ENCODE peak calls at places on chromosomes 5 and 9, in seven cellular contexts. R, V, P, H, Q, T and K are unnamed samples.

GRCh38 chr9:91065231-91066041 is 263.8 kb downstream of the SYK start:
- DNase-seq in V (no peak), P (no peak), T (no peak), Q (no peak), R (no peak), H (no peak), K (no peak)

GRCh38 chr9:16213781-16214515 is 656.5 kb downstream of the BNC2 start:
- DNase-seq in R (peak; percentile 89), V (no peak), P (peak; percentile 79), Q (peak; percentile 79), H (peak; percentile 25), T (no peak), K (peak; percentile 76)

GRCh38 chr5:175290379-175290778 is 153.6 kb downstream of the DRD1 start:
- DNase-seq in V (no peak), Q (no peak), P (no peak), H (no peak), T (no peak), R (no peak), K (no peak)

GRCh38 chr5:88675159-88675757 is 207.7 kb downstream of the MEF2C start:
- DNase-seq in P (no peak), T (peak; percentile 53), Q (no peak), R (no peak), H (no peak), V (no peak), K (no peak)

GRCh38 chr9:90891656-90892055 is 90.0 kb downstream of the SYK start:
- DNase-seq in Q (no peak), R (no peak), P (no peak), T (no peak), V (no peak), H (no peak), K (no peak)

GRCh38 chr5:78519198-78519941 is 129.2 kb downstream of the LHFPL2 start:
- DNase-seq in V (no peak), Q (no peak), H (no peak), P (no peak), T (no peak), R (no peak), K (peak; percentile 51)

GRCh38 chr5:77133061-77133758 is 46.1 kb upstream of the ZBED3 start:
- DNase-seq in H (peak; percentile 56), Q (peak; percentile 66), V (no peak), R (peak; percentile 92), T (no peak), P (peak; percentile 32), K (peak; percentile 100)

GRCh38 chr5:79636981-79637733 is 24.9 kb downstream of the TENT2 start:
- DNase-seq in H (no peak), P (no peak), V (no peak), Q (no peak), T (no peak), R (no peak), K (peak; percentile 3)

GRCh38 chr5:135058326-135058725 is 24.3 kb upstream of the PITX1 start:
- DNase-seq in T (no peak), R (no peak), P (no peak), V (no peak), Q (peak; percentile 32), H (no peak), K (no peak)

GRCh38 chr5:121962347-121962670 is 534 bp downstream of the SRFBP1 start:
- DNase-seq in R (no peak), Q (no peak), P (no peak), H (no peak), V (no peak), T (no peak), K (peak; percentile 17)

GRCh38 chr5:57895766-57896165 is 413.2 kb upstream of the ACTBL2 start:
- DNase-seq in H (no peak), R (peak; percentile 28), T (no peak), Q (no peak), P (no peak), V (no peak), K (no peak)

GRCh38 chr9:91245432-91246313 is 116.0 kb downstream of the AUH start:
- DNase-seq in Q (no peak), P (peak; percentile 44), H (peak; percentile 19), T (no peak), V (no peak), R (no peak), K (peak; percentile 80)

GRCh38 chr9:135884328-135885035 is 22.9 kb downstream of the CAMSAP1 start:
- DNase-seq in H (no peak), V (no peak), Q (no peak), T (no peak), P (peak; percentile 9), R (no peak), K (peak; percentile 35)

GRCh38 chr5:39424751-39425524 is at the start of gene DAB2:
- DNase-seq in T (no peak), Q (peak; percentile 95), V (peak; percentile 91), H (peak; percentile 92), R (peak; percentile 96), P (peak; percentile 73), K (peak; percentile 52)

GRCh38 chr5:160083012-160083436 is 36.2 kb downstream of the PWWP2A start:
- DNase-seq in H (peak; percentile 22), Q (no peak), V (no peak), P (no peak), T (no peak), R (peak; percentile 70), K (peak; percentile 63)

GRCh38 chr5:38375423-38375822 is 117.1 kb downstream of the EGFLAM start:
- DNase-seq in H (no peak), T (no peak), R (no peak), P (no peak), V (peak; percentile 36), Q (no peak), K (no peak)

GRCh38 chr5:31496891-31497290 is 35.0 kb downstream of the DROSHA start:
- DNase-seq in P (no peak), H (no peak), T (peak; percentile 37), Q (no peak), V (no peak), R (no peak), K (no peak)

GRCh38 chr9:34334337-34334824 is 5.0 kb downstream of the NUDT2 start:
- DNase-seq in H (no peak), R (no peak), T (no peak), P (no peak), Q (no peak), V (peak; percentile 42), K (no peak)

GRCh38 chr5:96199713-96200183 is 233.3 kb downstream of the PCSK1 start:
- DNase-seq in T (no peak), V (no peak), Q (no peak), H (no peak), R (no peak), P (no peak), K (no peak)

GRCh38 chr5:93092349-93093105 is 488.5 kb downstream of the NR2F1-AS1 start:
- DNase-seq in R (peak; percentile 45), V (no peak), H (no peak), T (no peak), P (no peak), Q (no peak), K (peak; percentile 35)

GRCh38 chr9:100590481-100590880 is 12.6 kb downstream of the CAVIN4 start:
- DNase-seq in V (no peak), T (no peak), Q (no peak), R (peak; percentile 48), P (no peak), H (no peak), K (no peak)

GRCh38 chr9:80501635-80502034 is 929.9 kb downstream of the TLE4 start:
- DNase-seq in H (no peak), Q (no peak), V (no peak), P (no peak), T (no peak), R (no peak), K (peak; percentile 39)

GRCh38 chr9:72526901-72527800 is 5.7 kb downstream of the TMC1 start:
- DNase-seq in T (no peak), P (peak; percentile 68), Q (peak; percentile 94), H (peak; percentile 94), R (peak; percentile 83), V (peak; percentile 74), K (peak; percentile 83)

GRCh38 chr9:95025213-95026170 is 292.0 kb downstream of the FANCC start:
- DNase-seq in T (peak; percentile 89), P (peak; percentile 72), R (peak; percentile 87), H (peak; percentile 37), Q (peak; percentile 94), V (peak; percentile 31), K (no peak)

GRCh38 chr5:55572011-55572410 is 37.2 kb upstream of the PLPP1 start:
- DNase-seq in H (no peak), R (no peak), Q (no peak), T (no peak), P (no peak), V (no peak), K (no peak)
- H3K4me3 ChIP-seq in H (no peak overlapping the region), R (no peak overlapping the region), Q (no peak overlapping the region), T (no peak overlapping the region), P (no peak overlapping the region), V (no peak overlapping the region), K (no peak overlapping the region)

GRCh38 chr5:139404484-139404840 is 573 bp upstream of the SPATA24 start:
- DNase-seq in R (no peak), V (no peak), Q (no peak), H (no peak), T (peak; percentile 58), P (no peak), K (no peak)

GRCh38 chr5:139401546-139401945 is 2.3 kb downstream of the SPATA24 start:
- DNase-seq in R (no peak), T (no peak), V (no peak), H (no peak), P (no peak), Q (peak; percentile 48), K (no peak)

GRCh38 chr5:139403787-139404483 is at the start of gene SPATA24:
- DNase-seq in Q (peak; percentile 99), H (peak; percentile 95), V (peak; percentile 99), P (peak; percentile 97), R (peak; percentile 88), T (peak; percentile 98), K (peak; percentile 87)

GRCh38 chr5:139403418-139403786 is 487 bp downstream of the SPATA24 start:
- DNase-seq in T (no peak), P (no peak), V (no peak), H (no peak), Q (no peak), R (no peak), K (no peak)

DNA sequence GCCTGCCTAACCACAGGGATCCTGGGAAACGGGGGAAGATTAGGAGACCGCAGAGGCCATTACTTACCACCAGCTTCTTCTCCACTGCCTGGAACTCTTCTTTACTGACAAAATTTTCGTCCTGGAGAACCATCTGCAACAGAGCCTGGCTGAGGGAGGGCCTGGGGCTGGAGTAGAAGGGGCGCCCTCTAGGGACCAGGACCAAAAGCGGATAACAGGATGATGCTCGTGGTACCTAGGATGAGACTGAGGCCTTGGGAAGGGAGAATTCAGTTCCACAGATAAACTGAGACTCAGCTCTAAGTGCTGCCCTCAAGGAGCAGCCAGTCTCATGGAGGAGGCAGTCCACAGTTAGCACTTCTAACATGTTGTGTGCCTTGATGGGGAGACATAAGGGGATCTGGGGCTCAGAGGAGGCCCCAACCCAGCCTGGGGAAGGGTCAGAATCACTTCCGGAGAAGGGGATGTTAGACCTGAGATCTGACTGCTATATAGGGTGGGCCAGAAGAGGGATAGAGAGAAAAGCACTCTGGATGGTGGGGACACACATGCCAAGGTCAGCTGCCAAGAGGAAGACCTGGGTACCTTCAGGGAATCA is 1.2 kb downstream of the SPATA24 start:
- DNase-seq in Q (peak; percentile 29), T (peak; percentile 50), V (peak; percentile 49), P (no peak), R (no peak), H (no peak), K (no peak)
- TF ChIP-seq CTCF in Q (no peak), T (peak; percentile 67), V (peak; percentile 63), P (no peak), R (peak; percentile 47), H (peak; percentile 62), K (peak; percentile 47)

GRCh38 chr9:8955315-8955714 is 1155.7 kb upstream of the DMAC1 start:
- DNase-seq in H (no peak), V (no peak), R (no peak), P (no peak), T (no peak), Q (no peak), K (no peak)
- H3K4me3 ChIP-seq in H (no peak overlapping the region), V (no peak overlapping the region), R (no peak overlapping the region), P (no peak overlapping the region), T (no peak overlapping the region), Q (no peak overlapping the region), K (no peak overlapping the region)

GRCh38 chr5:4640793-4641192 is 499.3 kb upstream of the ADAMTS16 start:
- DNase-seq in Q (no peak), V (peak; percentile 46), T (peak; percentile 40), H (no peak), P (no peak), R (no peak), K (peak; percentile 5)
- TF ChIP-seq CTCF in Q (no peak), V (peak; percentile 48), T (peak; percentile 28), H (peak; percentile 20), P (no peak), R (no peak), K (no peak)